ENCODE peak calls at places on chromosomes 6 and 20, in eight cellular contexts. J is HepG2, R is right atrium auricular region, P is A549, M is foreskin fibroblast, U is IMR-90, Q is GM12865, G is heart left ventricle. A is an unnamed sample.

GRCh38 chr6:148507774-148508173 is 165.1 kb downstream of the SASH1 start:
- DNase-seq in G (no peak), R (peak), U (peak), J (no peak), P (no peak), Q (no peak), M (peak), A (no peak)

GRCh38 chr6:53898026-53898795 is 103.4 kb downstream of the LRRC1 start:
- DNase-seq in U (peak), G (no peak), J (no peak), Q (no peak), P (no peak), M (peak), R (no peak), A (no peak)

GRCh38 chr6:68158256-68158655 is 476.8 kb upstream of the ADGRB3 start:
- DNase-seq in M (no peak), G (no peak), U (no peak), R (no peak), Q (peak), J (no peak), P (no peak), A (no peak)

GRCh38 chr6:50846860-50847171 is 28.1 kb downstream of the TFAP2B start:
- DNase-seq in P (no peak), G (no peak), M (no peak), J (no peak), R (no peak), U (no peak), Q (no peak), A (no peak)

GRCh38 chr6:113458368-113459010 is 398.7 kb upstream of the MARCKS start:
- DNase-seq in J (no peak), R (no peak), G (no peak), Q (no peak), M (peak), U (peak), P (no peak), A (no peak)

GRCh38 chr6:162854228-162854627 is 126.5 kb downstream of the PACRG start:
- DNase-seq in J (no peak), R (no peak), P (no peak), G (no peak), U (no peak), M (no peak), Q (no peak), A (no peak)

GRCh38 chr6:151001387-151002063 is 136.0 kb downstream of the MTHFD1L start:
- DNase-seq in R (no peak), J (no peak), Q (no peak), G (no peak), U (no peak), M (no peak), P (no peak), A (no peak)

GRCh38 chr20:63567132-63567381 is 7.0 kb downstream of the HELZ2 start:
- DNase-seq in Q (peak), P (no peak), M (no peak), R (no peak), J (no peak), G (no peak), U (no peak), A (no peak)

GRCh38 chr6:144248470-144249301 is 36.4 kb upstream of the UTRN start:
- DNase-seq in G (no peak), J (no peak), Q (peak), M (peak), R (no peak), P (no peak), U (peak), A (peak)

GRCh38 chr6:1670711-1671462 is 61.2 kb downstream of the FOXC1 start:
- DNase-seq in J (no peak), Q (peak), M (no peak), G (no peak), U (peak), R (no peak), P (no peak), A (peak)

GRCh38 chr20:36645998-36646397 is at the start of gene SLA2:
- DNase-seq in M (no peak), G (peak), R (no peak), J (no peak), Q (peak), U (no peak), P (no peak), A (no peak)

GRCh38 chr6:16257999-16258708 is 19.8 kb downstream of the GMPR start:
- DNase-seq in M (no peak), P (no peak), R (no peak), J (no peak), G (no peak), U (peak), Q (no peak), A (no peak)

GRCh38 chr20:18310592-18310991 is 22.3 kb downstream of the ZNF133 start:
- DNase-seq in P (no peak), U (no peak), G (no peak), J (no peak), Q (no peak), R (no peak), M (no peak), A (no peak)

GRCh38 chr20:48051810-48052491 is 266.7 kb upstream of the SULF2 start:
- DNase-seq in R (no peak), Q (no peak), P (peak), U (peak), J (no peak), M (peak), G (no peak), A (peak)

GRCh38 chr20:63635431-63636141 is 8.7 kb upstream of the GMEB2 start:
- DNase-seq in M (no peak), U (no peak), J (no peak), R (no peak), Q (peak), P (no peak), G (no peak), A (no peak)

GRCh38 chr6:83221886-83222479 is 28.8 kb downstream of the RWDD2A start:
- DNase-seq in U (peak), M (peak), Q (peak), G (no peak), J (peak), R (no peak), P (no peak), A (no peak)

GRCh38 chr6:11714116-11714797 is 64.3 kb downstream of the ADTRP start:
- DNase-seq in J (no peak), M (no peak), Q (peak), R (no peak), P (no peak), U (no peak), G (no peak), A (no peak)

GRCh38 chr20:62723768-62724420 is 15.3 kb downstream of the NTSR1 start:
- DNase-seq in J (no peak), P (no peak), M (no peak), U (no peak), R (no peak), Q (no peak), G (no peak), A (no peak)

GRCh38 chr6:12791371-12791770 is 74.8 kb downstream of the PHACTR1 start:
- DNase-seq in Q (no peak), U (no peak), R (no peak), M (peak), P (no peak), J (no peak), G (no peak), A (no peak)

GRCh38 chr20:32153771-32154170 is 44.3 kb downstream of the TM9SF4 start:
- DNase-seq in P (no peak), Q (no peak), R (no peak), G (no peak), U (no peak), M (no peak), J (no peak), A (no peak)

GRCh38 chr20:48785801-48786200 is 42.0 kb downstream of the PREX1 start:
- DNase-seq in M (no peak), R (no peak), P (no peak), G (no peak), Q (no peak), J (no peak), U (no peak), A (no peak)

GRCh38 chr6:50842861-50843384 is 24.3 kb downstream of the TFAP2B start:
- DNase-seq in P (no peak), M (no peak), Q (no peak), J (no peak), G (no peak), R (no peak), U (no peak), A (no peak)

GRCh38 chr20:43914286-43914685 is 366 bp upstream of the TOX2 start:
- DNase-seq in J (no peak), M (peak), Q (peak), G (no peak), P (no peak), R (no peak), U (no peak), A (no peak)

GRCh38 chr6:75171581-75172360 is 34.1 kb downstream of the COL12A1 start:
- DNase-seq in Q (no peak), R (no peak), U (peak), P (no peak), G (no peak), J (no peak), M (no peak), A (no peak)

GRCh38 chr20:62709537-62709905 is 885 bp downstream of the NTSR1 start:
- DNase-seq in Q (no peak), J (no peak), R (no peak), U (no peak), P (no peak), G (no peak), M (no peak), A (no peak)

GRCh38 chr20:56629464-56630085 is 469 bp downstream of the TFAP2C start:
- DNase-seq in U (no peak), P (peak), R (no peak), J (no peak), M (peak), G (no peak), Q (no peak), A (no peak)

GRCh38 chr6:104325341-104326172 is 534.2 kb downstream of the HACE1 start:
- DNase-seq in R (no peak), G (no peak), P (peak), J (no peak), U (no peak), Q (peak), M (peak), A (no peak)

GRCh38 chr20:18694071-18694470 is 106.2 kb downstream of the DTD1 start:
- DNase-seq in G (no peak), Q (no peak), U (no peak), P (no peak), M (no peak), J (no peak), R (no peak), A (no peak)

GRCh38 chr6:11812439-11812838 is 33.8 kb upstream of the ADTRP start:
- DNase-seq in G (no peak), M (no peak), Q (no peak), U (no peak), J (no peak), R (no peak), P (no peak), A (no peak)

GRCh38 chr20:45337367-45338120 is 10.7 kb downstream of the SDC4 start:
- DNase-seq in P (no peak), R (no peak), U (peak), Q (no peak), M (peak), J (peak), G (peak), A (peak)

GRCh38 chr20:34312024-34312460 is 8.9 kb upstream of the AHCY start:
- DNase-seq in R (no peak), M (no peak), G (no peak), J (no peak), P (no peak), U (no peak), Q (no peak), A (no peak)
- H3K4me3 ChIP-seq in R (no peak), M (peak), G (peak), J (peak), P (peak), U (no peak), Q (no peak), A (no peak)

GRCh38 chr6:15256538-15257222 is 10.8 kb downstream of the JARID2 start:
- DNase-seq in J (no peak), U (no peak), Q (no peak), R (no peak), M (no peak), P (no peak), G (no peak), A (no peak)

GRCh38 chr6:15253107-15254073 is 7.5 kb downstream of the JARID2 start:
- DNase-seq in U (no peak), J (no peak), R (no peak), G (no peak), Q (peak), P (no peak), M (no peak), A (no peak)

GRCh38 chr6:15252205-15252604 is 6.3 kb downstream of the JARID2 start:
- DNase-seq in U (no peak), R (no peak), P (no peak), M (no peak), G (no peak), J (no peak), Q (no peak), A (no peak)

GRCh38 chr6:15255481-15256414 is 9.9 kb downstream of the JARID2 start:
- DNase-seq in R (no peak), J (no peak), G (no peak), U (no peak), Q (peak), P (no peak), M (no peak), A (no peak)

DNA sequence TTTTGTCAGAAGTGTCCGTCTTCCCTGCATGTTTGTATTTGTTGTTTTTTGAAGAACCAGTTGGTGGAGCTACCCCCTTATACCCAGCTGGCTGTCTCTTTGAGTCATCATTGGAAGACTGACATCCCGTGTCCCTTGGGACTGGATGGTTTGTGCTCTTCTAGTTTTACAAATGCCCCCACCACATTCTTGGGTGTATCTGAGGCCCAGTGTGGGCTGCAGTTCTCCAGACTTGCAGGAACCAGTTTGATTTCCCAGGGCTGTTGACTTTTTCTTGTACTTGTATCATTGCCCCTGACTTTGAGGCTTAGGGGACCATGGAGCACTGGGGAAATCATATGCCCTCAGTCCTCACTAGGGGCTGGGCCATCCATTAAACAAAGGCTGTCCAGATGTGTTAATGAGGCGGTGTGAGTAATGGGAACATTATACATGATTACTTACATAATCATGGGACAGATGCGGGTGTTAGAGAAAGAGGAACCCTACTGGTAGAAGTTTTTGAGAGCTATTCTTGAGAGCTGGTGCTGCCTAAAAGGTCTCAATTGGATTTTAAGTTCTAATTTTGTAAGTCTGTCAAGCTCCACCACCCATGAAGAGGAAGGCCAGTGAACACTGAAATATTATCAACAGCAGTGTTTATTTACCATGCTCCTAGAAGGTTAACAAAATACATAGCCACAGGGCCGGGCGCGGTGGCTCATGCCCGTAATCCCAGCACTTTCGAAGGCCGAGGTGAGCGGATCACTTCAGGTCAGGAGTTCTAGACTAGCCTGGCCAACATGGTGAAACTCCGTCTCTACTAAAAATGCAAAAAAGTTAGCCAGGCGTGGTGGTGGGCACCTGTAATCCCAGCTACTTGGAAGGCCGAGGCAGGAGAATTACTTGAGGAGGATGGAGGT is 8.5 kb downstream of the JARID2 start:
- DNase-seq in M (no peak), Q (peak), J (peak), U (no peak), G (no peak), R (no peak), P (no peak), A (no peak)
- TF ChIP-seq CTCF in M (no peak), Q (peak), J (peak), U (peak), G (no peak), R (no peak), P (no peak), A (no peak)

DNA sequence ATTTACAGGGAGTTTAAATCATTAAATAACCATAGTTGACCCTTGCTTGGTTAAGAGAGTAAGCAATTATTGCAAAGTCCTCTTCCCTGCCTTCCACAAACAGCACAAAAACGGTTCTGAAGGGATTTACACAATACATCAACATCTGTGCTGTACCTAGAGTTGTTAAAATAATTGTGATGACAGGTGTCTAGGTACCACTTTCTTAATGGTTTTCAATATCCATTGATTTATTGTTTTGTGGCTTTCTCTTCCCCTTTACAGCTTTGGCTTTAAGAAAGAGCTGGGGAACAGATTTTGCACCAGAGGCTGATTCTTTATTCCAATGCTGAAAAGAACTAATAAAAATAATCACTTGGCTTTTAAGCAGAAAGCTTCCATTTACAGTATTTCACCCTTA is 598 bp upstream of the SOX4 start:
- DNase-seq in Q (no peak), R (no peak), P (no peak), J (no peak), U (no peak), M (no peak), G (no peak), A (no peak)
- H3K4me3 ChIP-seq in Q (peak), R (peak), P (peak), J (peak), U (peak), M (peak), G (peak), A (peak)

GRCh38 chr6:166515072-166515810 is 71.2 kb downstream of the RAMACL start:
- DNase-seq in U (peak), P (peak), Q (no peak), M (peak), R (no peak), J (peak), G (no peak), A (peak)
- TF ChIP-seq CTCF in U (peak), P (no peak), Q (no peak), M (peak), R (no peak), J (no peak), G (no peak), A (peak)

A was measured in AG04449.